ENCODE peak calls at places on chromosomes 13 and 19, in ten cellular contexts. W, L, Z, K, A, I, G, S, P and U are unnamed samples.

GRCh38 chr13:37277435-37278144 is 172.1 kb upstream of the CSNK1A1L start:
- DNase-seq in W (no peak), Z (no peak), I (no peak), G (no peak), A (no peak), S (no peak), P (no peak), L (no peak), K (no peak), U (peak)

GRCh38 chr19:22331521-22331920 is 45.3 kb downstream of the ZNF729 start:
- DNase-seq in K (no peak), L (no peak), I (no peak), P (no peak), S (no peak), A (peak), W (no peak), Z (no peak), G (peak), U (no peak)

GRCh38 chr13:76677047-76677446 is 209.2 kb downstream of the KCTD12 start:
- DNase-seq in A (no peak), P (peak), Z (no peak), W (peak), L (peak), I (no peak), G (peak), S (no peak), K (no peak), U (no peak)

GRCh38 chr19:19562665-19563347 is 24.7 kb downstream of the CILP2 start:
- DNase-seq in W (no peak), Z (no peak), I (peak), S (no peak), P (no peak), K (no peak), A (no peak), L (no peak), G (no peak), U (no peak)

GRCh38 chr19:28531979-28532378 is 681.0 kb downstream of the UQCRFS1 start:
- DNase-seq in K (no peak), G (no peak), S (no peak), P (no peak), Z (no peak), L (no peak), I (no peak), W (no peak), A (no peak), U (no peak)

GRCh38 chr19:10544242-10544752 is 593 bp downstream of the ATG4D start:
- DNase-seq in W (no peak), Z (peak), S (no peak), G (no peak), A (no peak), K (peak), I (peak), L (no peak), P (peak), U (no peak)

GRCh38 chr19:45515807-45516401 is 8.6 kb downstream of the VASP start:
- DNase-seq in I (no peak), L (no peak), W (no peak), Z (no peak), K (no peak), S (no peak), A (no peak), P (no peak), G (no peak), U (no peak)

GRCh38 chr19:34131100-34131499 is 41.2 kb upstream of the LSM14A start:
- DNase-seq in K (no peak), L (no peak), S (no peak), P (no peak), A (no peak), I (no peak), W (no peak), G (no peak), Z (no peak), U (no peak)

GRCh38 chr13:49878682-49879081 is 57.5 kb downstream of the SPRYD7 start:
- DNase-seq in Z (no peak), I (no peak), K (no peak), W (no peak), A (no peak), G (no peak), L (no peak), S (no peak), P (no peak), U (no peak)

GRCh38 chr13:81031996-81032395 is 691.1 kb upstream of the SPRY2 start:
- DNase-seq in S (no peak), Z (no peak), A (no peak), P (no peak), I (no peak), G (no peak), K (no peak), W (no peak), L (no peak), U (no peak)

GRCh38 chr19:31304877-31305312 is 44.3 kb downstream of the TSHZ3 start:
- DNase-seq in I (no peak), S (no peak), Z (no peak), K (no peak), A (no peak), W (no peak), L (no peak), P (no peak), G (no peak), U (no peak)

GRCh38 chr13:42486711-42487198 is 87.2 kb upstream of the TNFSF11 start:
- DNase-seq in P (no peak), S (peak), K (no peak), G (no peak), L (no peak), W (no peak), I (no peak), Z (no peak), A (no peak), U (peak)

GRCh38 chr13:42485272-42485671 is 88.7 kb upstream of the TNFSF11 start:
- DNase-seq in I (no peak), S (no peak), L (no peak), W (no peak), Z (no peak), P (no peak), K (no peak), A (no peak), G (no peak), U (peak)

GRCh38 chr13:42490676-42491075 is 83.3 kb upstream of the TNFSF11 start:
- DNase-seq in A (no peak), P (no peak), S (no peak), I (no peak), G (no peak), W (no peak), Z (no peak), K (no peak), L (no peak), U (no peak)

GRCh38 chr13:42484396-42484795 is 89.6 kb upstream of the TNFSF11 start:
- DNase-seq in W (no peak), S (no peak), A (no peak), Z (no peak), P (no peak), I (no peak), G (no peak), K (no peak), L (no peak), U (peak)

DNA sequence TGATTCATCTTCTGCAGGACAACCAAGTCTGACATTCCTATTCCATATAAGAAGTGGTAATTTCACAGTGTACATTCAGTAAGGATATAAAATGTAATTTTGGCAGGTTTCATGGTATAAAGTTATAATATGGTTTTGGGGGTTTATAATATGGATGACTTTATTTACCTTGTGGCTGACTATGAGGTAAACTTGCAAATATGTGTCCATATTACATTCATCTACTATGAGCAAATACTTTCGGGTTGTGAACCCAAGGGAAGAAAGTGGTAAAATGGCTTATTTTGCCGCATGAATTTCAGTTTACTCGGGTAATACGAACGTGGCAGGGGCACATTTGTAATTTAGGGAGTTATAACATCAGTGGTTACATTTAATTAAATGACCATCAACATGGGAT is 86.7 kb upstream of the TNFSF11 start:
- DNase-seq in I (no peak), K (no peak), P (no peak), G (no peak), Z (no peak), W (no peak), L (no peak), S (no peak), A (no peak), U (peak)
- H3K27ac ChIP-seq in I (no peak), K (no peak), P (no peak), G (no peak), Z (no peak), W (no peak), L (no peak), S (no peak), A (no peak), U (no peak)

GRCh38 chr19:8308891-8309291 is 733 bp upstream of the CD320 start:
- DNase-seq in P (peak), K (no peak), I (no peak), G (no peak), L (peak), S (no peak), W (peak), A (no peak), Z (no peak), U (no peak)

GRCh38 chr19:8305798-8306197 is 2.4 kb downstream of the CD320 start:
- DNase-seq in G (no peak), Z (no peak), I (no peak), P (peak), A (no peak), K (peak), W (peak), L (peak), S (no peak), U (no peak)

GRCh38 chr19:8307965-8308866 is at the start of gene CD320:
- DNase-seq in Z (peak), G (peak), I (peak), S (peak), L (peak), K (peak), A (peak), W (peak), P (peak), U (peak)

GRCh38 chr19:8306235-8307054 is 1.7 kb downstream of the CD320 start:
- DNase-seq in G (no peak), A (no peak), W (peak), K (peak), S (no peak), P (peak), L (peak), Z (no peak), I (no peak), U (no peak)

GRCh38 chr19:8307400-8307964 is 676 bp downstream of the CD320 start:
- DNase-seq in G (no peak), A (no peak), L (no peak), Z (peak), P (peak), W (peak), K (no peak), S (no peak), I (peak), U (no peak)
- TF ChIP-seq CTCF in G (no peak), A (no peak), L (no peak), Z (peak), P (no peak), W (no peak), K (no peak), S (no peak), I (peak), U (no peak)

GRCh38 chr13:101881593-101881992 is 429.1 kb downstream of the ITGBL1 start:
- DNase-seq in I (no peak), G (no peak), L (no peak), A (no peak), P (no peak), S (no peak), K (no peak), Z (no peak), W (no peak), U (no peak)

GRCh38 chr13:101880581-101880980 is 428.1 kb downstream of the ITGBL1 start:
- DNase-seq in W (no peak), S (no peak), G (no peak), P (no peak), A (no peak), I (no peak), Z (no peak), K (no peak), L (no peak), U (no peak)

GRCh38 chr13:101876951-101877350 is 424.5 kb downstream of the ITGBL1 start:
- DNase-seq in K (no peak), S (no peak), I (no peak), A (no peak), W (no peak), Z (no peak), G (no peak), P (no peak), L (no peak), U (no peak)

GRCh38 chr13:101875091-101875490 is 422.6 kb downstream of the ITGBL1 start:
- DNase-seq in A (no peak), L (no peak), W (no peak), K (no peak), Z (peak), G (no peak), P (no peak), I (no peak), S (no peak), U (no peak)

GRCh38 chr13:101875717-101876393 is 423.4 kb downstream of the ITGBL1 start:
- DNase-seq in W (no peak), L (no peak), G (no peak), A (no peak), Z (no peak), P (no peak), S (no peak), K (no peak), I (no peak), U (peak)
- H3K27ac ChIP-seq in W (no peak), L (no peak), G (no peak), A (no peak), Z (no peak), P (no peak), S (no peak), K (no peak), I (no peak), U (no peak)

DNA sequence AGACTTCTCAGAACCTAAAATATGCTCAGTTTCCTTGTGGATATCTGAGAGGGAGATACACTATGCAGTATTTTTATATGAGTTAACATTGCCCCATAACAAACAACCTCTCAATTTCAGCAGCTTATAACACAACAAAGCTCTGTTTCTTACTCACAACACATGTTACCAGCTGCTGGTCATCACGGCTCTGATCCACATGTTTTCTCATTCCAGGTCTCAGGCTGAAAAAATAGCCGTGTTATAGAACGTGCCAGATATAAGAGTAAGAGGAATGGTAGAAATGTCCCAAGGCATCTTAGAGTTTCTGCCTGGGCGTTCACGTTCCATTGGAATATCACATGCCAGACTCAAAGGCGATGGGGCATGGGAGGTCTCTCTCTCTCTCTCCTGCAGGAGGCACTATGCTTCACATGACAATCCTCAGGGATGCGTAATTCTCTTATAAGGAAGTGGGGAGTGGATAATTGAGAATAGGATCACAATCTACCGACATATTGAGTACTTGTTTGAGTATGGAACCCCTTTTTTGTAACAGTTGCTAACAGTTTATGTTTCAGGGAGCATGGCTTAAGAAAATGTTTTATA is 246.6 kb downstream of the NHLRC3 start:
- DNase-seq in P (no peak), S (no peak), K (no peak), L (no peak), I (peak), Z (no peak), A (no peak), W (no peak), G (no peak), U (no peak)
- TF ChIP-seq CTCF in P (no peak), S (no peak), K (no peak), L (no peak), I (peak), Z (no peak), A (no peak), W (no peak), G (no peak), U (no peak)

DNA sequence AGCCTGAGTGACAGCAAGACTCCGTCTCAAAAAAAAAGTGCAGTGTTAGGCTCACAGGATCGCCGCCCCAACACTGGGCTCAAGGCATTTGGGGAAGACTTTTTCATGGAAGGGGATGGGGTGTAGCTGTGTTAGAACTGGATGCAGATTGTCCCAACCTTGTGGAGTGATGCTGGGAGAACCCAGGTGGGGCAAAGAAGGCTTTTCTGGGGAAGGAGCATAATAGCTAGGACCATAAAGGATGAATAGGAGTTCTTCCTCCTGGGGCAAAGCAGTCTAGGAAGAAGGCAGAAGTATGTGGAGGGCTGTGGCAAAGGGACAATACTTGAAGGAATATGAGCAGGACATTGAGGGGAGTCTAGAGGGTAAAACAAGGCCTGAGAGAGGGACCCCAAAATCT is 11.2 kb downstream of the TLE6 start:
- DNase-seq in A (no peak), K (no peak), P (no peak), S (no peak), I (no peak), Z (no peak), L (no peak), G (no peak), W (no peak), U (no peak)
- H3K27ac ChIP-seq in A (no peak), K (no peak), P (no peak), S (no peak), I (no peak), Z (no peak), L (no peak), G (no peak), W (no peak), U (no peak)

DNA sequence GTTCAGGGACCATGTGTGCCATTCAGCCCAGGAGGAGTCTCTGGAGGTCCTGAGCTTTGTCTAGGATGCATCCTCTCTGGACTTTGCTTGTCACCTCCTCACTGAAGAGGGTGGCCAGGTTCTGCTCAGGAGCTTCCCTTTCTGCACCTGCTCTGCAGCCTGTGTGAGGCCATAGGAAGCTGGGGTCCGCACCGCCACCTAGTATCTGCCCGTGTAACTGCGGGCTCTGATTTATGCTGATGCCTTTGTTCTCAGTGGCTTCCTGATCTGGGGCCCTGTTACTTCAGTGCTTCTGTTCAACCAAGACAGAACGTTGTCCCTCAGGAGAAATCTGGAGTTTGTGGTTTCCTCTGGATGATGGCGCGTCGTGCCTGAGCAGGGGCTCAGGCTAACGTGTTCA is 15.5 kb downstream of the ZNF610 start:
- DNase-seq in L (no peak), P (no peak), I (peak), G (no peak), Z (no peak), K (no peak), A (no peak), S (no peak), W (no peak), U (no peak)
- TF ChIP-seq CTCF in L (no peak), P (no peak), I (peak), G (no peak), Z (no peak), K (no peak), A (no peak), S (no peak), W (no peak), U (no peak)